ENCODE peak calls at places on chromosomes 1 and 21, in eight cellular contexts. One of them, this sample, is unnamed.

GRCh38 chr1:171420810-171421209 is 64.5 kb upstream of the PRRC2C start:
- DNase-seq in endothelial cell of umbilical vein: no peak
- DNase-seq in activated CD8-positive, alpha-beta T cell treated with anti-CD3 and anti-CD28 coated beads for 36 hours: no peak
- DNase-seq in fibroblast of lung: peak
- DNase-seq in GM13977: no peak
- DNase-seq in cardiac muscle cell: no peak
- DNase-seq in dorsolateral prefrontal cortex: no peak
- DNase-seq in hepatocyte: no peak
- DNase-seq in this sample: no peak

GRCh38 chr1:36401602-36402517 is 4.2 kb upstream of the LSM10 start:
- DNase-seq in endothelial cell of umbilical vein: no peak
- DNase-seq in activated CD8-positive, alpha-beta T cell treated with anti-CD3 and anti-CD28 coated beads for 36 hours: no peak
- DNase-seq in fibroblast of lung: no peak
- DNase-seq in GM13977: no peak
- DNase-seq in cardiac muscle cell: no peak
- DNase-seq in dorsolateral prefrontal cortex: no peak
- DNase-seq in hepatocyte: no peak
- DNase-seq in this sample: no peak

GRCh38 chr1:156599811-156600210 is 1.5 kb downstream of the GPATCH4 start:
- DNase-seq in endothelial cell of umbilical vein: no peak
- DNase-seq in activated CD8-positive, alpha-beta T cell treated with anti-CD3 and anti-CD28 coated beads for 36 hours: peak
- DNase-seq in fibroblast of lung: peak
- DNase-seq in GM13977: no peak
- DNase-seq in cardiac muscle cell: no peak
- DNase-seq in dorsolateral prefrontal cortex: no peak
- DNase-seq in hepatocyte: no peak
- DNase-seq in this sample: no peak

GRCh38 chr1:83123019-83123418 is 875.9 kb downstream of the TTLL7 start:
- DNase-seq in endothelial cell of umbilical vein: no peak
- DNase-seq in activated CD8-positive, alpha-beta T cell treated with anti-CD3 and anti-CD28 coated beads for 36 hours: no peak
- DNase-seq in fibroblast of lung: no peak
- DNase-seq in GM13977: no peak
- DNase-seq in cardiac muscle cell: no peak
- DNase-seq in dorsolateral prefrontal cortex: no peak
- DNase-seq in hepatocyte: no peak
- DNase-seq in this sample: no peak

GRCh38 chr1:84450916-84451315 is 28.1 kb upstream of the RPF1 start:
- DNase-seq in endothelial cell of umbilical vein: no peak
- DNase-seq in activated CD8-positive, alpha-beta T cell treated with anti-CD3 and anti-CD28 coated beads for 36 hours: no peak
- DNase-seq in fibroblast of lung: no peak
- DNase-seq in GM13977: no peak
- DNase-seq in cardiac muscle cell: peak
- DNase-seq in dorsolateral prefrontal cortex: no peak
- DNase-seq in hepatocyte: no peak
- DNase-seq in this sample: no peak

GRCh38 chr1:221777434-221778072 is 35.7 kb upstream of the DUSP10 start:
- DNase-seq in endothelial cell of umbilical vein: no peak
- DNase-seq in activated CD8-positive, alpha-beta T cell treated with anti-CD3 and anti-CD28 coated beads for 36 hours: peak
- DNase-seq in fibroblast of lung: no peak
- DNase-seq in GM13977: peak
- DNase-seq in cardiac muscle cell: no peak
- DNase-seq in dorsolateral prefrontal cortex: no peak
- DNase-seq in hepatocyte: no peak
- DNase-seq in this sample: no peak

GRCh38 chr1:237901284-237901870 is 10.7 kb upstream of the ZP4 start:
- DNase-seq in endothelial cell of umbilical vein: no peak
- DNase-seq in activated CD8-positive, alpha-beta T cell treated with anti-CD3 and anti-CD28 coated beads for 36 hours: peak
- DNase-seq in fibroblast of lung: peak
- DNase-seq in GM13977: peak
- DNase-seq in cardiac muscle cell: peak
- DNase-seq in dorsolateral prefrontal cortex: no peak
- DNase-seq in hepatocyte: peak
- DNase-seq in this sample: no peak

GRCh38 chr1:16068356-16069270 is 4.8 kb downstream of the FAM131C start:
- DNase-seq in endothelial cell of umbilical vein: no peak
- DNase-seq in activated CD8-positive, alpha-beta T cell treated with anti-CD3 and anti-CD28 coated beads for 36 hours: no peak
- DNase-seq in fibroblast of lung: no peak
- DNase-seq in GM13977: no peak
- DNase-seq in cardiac muscle cell: no peak
- DNase-seq in dorsolateral prefrontal cortex: peak
- DNase-seq in hepatocyte: peak
- DNase-seq in this sample: no peak

GRCh38 chr1:227745568-227745967 is 10.3 kb downstream of the SNAP47 start:
- DNase-seq in endothelial cell of umbilical vein: no peak
- DNase-seq in activated CD8-positive, alpha-beta T cell treated with anti-CD3 and anti-CD28 coated beads for 36 hours: no peak
- DNase-seq in fibroblast of lung: no peak
- DNase-seq in GM13977: no peak
- DNase-seq in cardiac muscle cell: no peak
- DNase-seq in dorsolateral prefrontal cortex: no peak
- DNase-seq in hepatocyte: no peak
- DNase-seq in this sample: no peak

GRCh38 chr1:14242145-14242544 is 356.3 kb upstream of the KAZN start:
- DNase-seq in endothelial cell of umbilical vein: no peak
- DNase-seq in activated CD8-positive, alpha-beta T cell treated with anti-CD3 and anti-CD28 coated beads for 36 hours: no peak
- DNase-seq in fibroblast of lung: no peak
- DNase-seq in GM13977: no peak
- DNase-seq in cardiac muscle cell: no peak
- DNase-seq in dorsolateral prefrontal cortex: no peak
- DNase-seq in hepatocyte: no peak
- DNase-seq in this sample: no peak

GRCh38 chr1:33220701-33221384 is 35.4 kb upstream of the ZNF362 start:
- DNase-seq in endothelial cell of umbilical vein: no peak
- DNase-seq in activated CD8-positive, alpha-beta T cell treated with anti-CD3 and anti-CD28 coated beads for 36 hours: no peak
- DNase-seq in fibroblast of lung: peak
- DNase-seq in GM13977: no peak
- DNase-seq in cardiac muscle cell: peak
- DNase-seq in dorsolateral prefrontal cortex: no peak
- DNase-seq in hepatocyte: peak
- DNase-seq in this sample: no peak

GRCh38 chr1:10908266-10908665 is 104.2 kb upstream of the TARDBP start:
- DNase-seq in endothelial cell of umbilical vein: no peak
- DNase-seq in activated CD8-positive, alpha-beta T cell treated with anti-CD3 and anti-CD28 coated beads for 36 hours: no peak
- DNase-seq in fibroblast of lung: no peak
- DNase-seq in GM13977: no peak
- DNase-seq in cardiac muscle cell: no peak
- DNase-seq in dorsolateral prefrontal cortex: no peak
- DNase-seq in hepatocyte: no peak
- DNase-seq in this sample: no peak

GRCh38 chr1:51230501-51231078 is 5.5 kb upstream of the RNF11 start:
- DNase-seq in endothelial cell of umbilical vein: no peak
- DNase-seq in activated CD8-positive, alpha-beta T cell treated with anti-CD3 and anti-CD28 coated beads for 36 hours: no peak
- DNase-seq in fibroblast of lung: no peak
- DNase-seq in GM13977: no peak
- DNase-seq in cardiac muscle cell: no peak
- DNase-seq in dorsolateral prefrontal cortex: no peak
- DNase-seq in hepatocyte: peak
- DNase-seq in this sample: no peak

GRCh38 chr1:153032073-153032472 is 1.1 kb downstream of the SPRR1B start:
- DNase-seq in endothelial cell of umbilical vein: no peak
- DNase-seq in activated CD8-positive, alpha-beta T cell treated with anti-CD3 and anti-CD28 coated beads for 36 hours: no peak
- DNase-seq in fibroblast of lung: no peak
- DNase-seq in GM13977: no peak
- DNase-seq in cardiac muscle cell: no peak
- DNase-seq in dorsolateral prefrontal cortex: no peak
- DNase-seq in hepatocyte: no peak
- DNase-seq in this sample: no peak

GRCh38 chr1:111139234-111139955 is 498 bp downstream of the DRAM2 start:
- DNase-seq in endothelial cell of umbilical vein: peak
- DNase-seq in activated CD8-positive, alpha-beta T cell treated with anti-CD3 and anti-CD28 coated beads for 36 hours: peak
- DNase-seq in fibroblast of lung: peak
- DNase-seq in GM13977: peak
- DNase-seq in cardiac muscle cell: peak
- DNase-seq in dorsolateral prefrontal cortex: peak
- DNase-seq in hepatocyte: peak
- DNase-seq in this sample: no peak

GRCh38 chr21:37176716-37177115 is 90.4 kb downstream of the VPS26C start:
- DNase-seq in endothelial cell of umbilical vein: no peak
- DNase-seq in activated CD8-positive, alpha-beta T cell treated with anti-CD3 and anti-CD28 coated beads for 36 hours: no peak
- DNase-seq in fibroblast of lung: no peak
- DNase-seq in GM13977: no peak
- DNase-seq in cardiac muscle cell: no peak
- DNase-seq in dorsolateral prefrontal cortex: no peak
- DNase-seq in hepatocyte: no peak
- DNase-seq in this sample: no peak

GRCh38 chr1:202807367-202807925 is 775 bp downstream of the KDM5B start:
- DNase-seq in endothelial cell of umbilical vein: no peak
- DNase-seq in activated CD8-positive, alpha-beta T cell treated with anti-CD3 and anti-CD28 coated beads for 36 hours: peak
- DNase-seq in fibroblast of lung: peak
- DNase-seq in GM13977: peak
- DNase-seq in cardiac muscle cell: peak
- DNase-seq in dorsolateral prefrontal cortex: peak
- DNase-seq in hepatocyte: peak
- DNase-seq in this sample: peak

GRCh38 chr1:31027693-31028526 is 37.6 kb downstream of the PUM1 start:
- DNase-seq in endothelial cell of umbilical vein: peak
- DNase-seq in activated CD8-positive, alpha-beta T cell treated with anti-CD3 and anti-CD28 coated beads for 36 hours: no peak
- DNase-seq in fibroblast of lung: no peak
- DNase-seq in GM13977: peak
- DNase-seq in cardiac muscle cell: no peak
- DNase-seq in dorsolateral prefrontal cortex: no peak
- DNase-seq in hepatocyte: no peak
- DNase-seq in this sample: no peak

GRCh38 chr1:238401138-238401537 is 510.4 kb upstream of the ZP4 start:
- DNase-seq in endothelial cell of umbilical vein: no peak
- DNase-seq in activated CD8-positive, alpha-beta T cell treated with anti-CD3 and anti-CD28 coated beads for 36 hours: no peak
- DNase-seq in fibroblast of lung: peak
- DNase-seq in GM13977: no peak
- DNase-seq in cardiac muscle cell: no peak
- DNase-seq in dorsolateral prefrontal cortex: no peak
- DNase-seq in hepatocyte: no peak
- DNase-seq in this sample: no peak

GRCh38 chr1:159881930-159882839 is 17.8 kb downstream of the CFAP45 start:
- DNase-seq in endothelial cell of umbilical vein: peak
- DNase-seq in activated CD8-positive, alpha-beta T cell treated with anti-CD3 and anti-CD28 coated beads for 36 hours: peak
- DNase-seq in fibroblast of lung: peak
- DNase-seq in GM13977: no peak
- DNase-seq in cardiac muscle cell: peak
- DNase-seq in dorsolateral prefrontal cortex: no peak
- DNase-seq in hepatocyte: peak
- DNase-seq in this sample: no peak

GRCh38 chr1:65429078-65429477 is 8.6 kb downstream of the LEPR start:
- DNase-seq in endothelial cell of umbilical vein: no peak
- DNase-seq in activated CD8-positive, alpha-beta T cell treated with anti-CD3 and anti-CD28 coated beads for 36 hours: no peak
- DNase-seq in fibroblast of lung: no peak
- DNase-seq in GM13977: no peak
- DNase-seq in cardiac muscle cell: no peak
- DNase-seq in dorsolateral prefrontal cortex: no peak
- DNase-seq in hepatocyte: no peak
- DNase-seq in this sample: no peak

GRCh38 chr21:29163381-29164115 is 33.1 kb downstream of the MAP3K7CL start:
- DNase-seq in endothelial cell of umbilical vein: no peak
- DNase-seq in activated CD8-positive, alpha-beta T cell treated with anti-CD3 and anti-CD28 coated beads for 36 hours: no peak
- DNase-seq in fibroblast of lung: no peak
- DNase-seq in GM13977: no peak
- DNase-seq in cardiac muscle cell: peak
- DNase-seq in dorsolateral prefrontal cortex: no peak
- DNase-seq in hepatocyte: no peak
- DNase-seq in this sample: no peak

GRCh38 chr1:243763806-243764205 is 86.2 kb downstream of the AKT3 start:
- DNase-seq in endothelial cell of umbilical vein: no peak
- DNase-seq in activated CD8-positive, alpha-beta T cell treated with anti-CD3 and anti-CD28 coated beads for 36 hours: no peak
- DNase-seq in fibroblast of lung: no peak
- DNase-seq in GM13977: no peak
- DNase-seq in cardiac muscle cell: no peak
- DNase-seq in dorsolateral prefrontal cortex: no peak
- DNase-seq in hepatocyte: no peak
- DNase-seq in this sample: no peak
- TF ChIP-seq CTCF in endothelial cell of umbilical vein: no peak
- TF ChIP-seq CTCF in activated CD8-positive, alpha-beta T cell treated with anti-CD3 and anti-CD28 coated beads for 36 hours: no peak
- TF ChIP-seq CTCF in fibroblast of lung: no peak
- TF ChIP-seq CTCF in GM13977: no peak
- TF ChIP-seq CTCF in cardiac muscle cell: no peak
- TF ChIP-seq CTCF in dorsolateral prefrontal cortex: no peak
- TF ChIP-seq CTCF in hepatocyte: no peak
- TF ChIP-seq CTCF in this sample: no peak

GRCh38 chr1:232049335-232049734 is 422.7 kb downstream of the DISC1 start:
- DNase-seq in endothelial cell of umbilical vein: no peak
- DNase-seq in activated CD8-positive, alpha-beta T cell treated with anti-CD3 and anti-CD28 coated beads for 36 hours: no peak
- DNase-seq in fibroblast of lung: no peak
- DNase-seq in GM13977: no peak
- DNase-seq in cardiac muscle cell: no peak
- DNase-seq in dorsolateral prefrontal cortex: no peak
- DNase-seq in hepatocyte: no peak
- DNase-seq in this sample: no peak

GRCh38 chr1:232048481-232048880 is 421.9 kb downstream of the DISC1 start:
- DNase-seq in endothelial cell of umbilical vein: no peak
- DNase-seq in activated CD8-positive, alpha-beta T cell treated with anti-CD3 and anti-CD28 coated beads for 36 hours: no peak
- DNase-seq in fibroblast of lung: no peak
- DNase-seq in GM13977: no peak
- DNase-seq in cardiac muscle cell: no peak
- DNase-seq in dorsolateral prefrontal cortex: no peak
- DNase-seq in hepatocyte: no peak
- DNase-seq in this sample: no peak

GRCh38 chr1:232046531-232047283 is 420.1 kb downstream of the DISC1 start:
- DNase-seq in endothelial cell of umbilical vein: peak
- DNase-seq in activated CD8-positive, alpha-beta T cell treated with anti-CD3 and anti-CD28 coated beads for 36 hours: no peak
- DNase-seq in fibroblast of lung: no peak
- DNase-seq in GM13977: no peak
- DNase-seq in cardiac muscle cell: no peak
- DNase-seq in dorsolateral prefrontal cortex: no peak
- DNase-seq in hepatocyte: no peak
- DNase-seq in this sample: no peak

GRCh38 chr1:232045571-232045970 is 419.0 kb downstream of the DISC1 start:
- DNase-seq in endothelial cell of umbilical vein: no peak
- DNase-seq in activated CD8-positive, alpha-beta T cell treated with anti-CD3 and anti-CD28 coated beads for 36 hours: no peak
- DNase-seq in fibroblast of lung: no peak
- DNase-seq in GM13977: no peak
- DNase-seq in cardiac muscle cell: no peak
- DNase-seq in dorsolateral prefrontal cortex: no peak
- DNase-seq in hepatocyte: no peak
- DNase-seq in this sample: no peak

GRCh38 chr1:232047473-232047872 is 420.9 kb downstream of the DISC1 start:
- DNase-seq in endothelial cell of umbilical vein: no peak
- DNase-seq in activated CD8-positive, alpha-beta T cell treated with anti-CD3 and anti-CD28 coated beads for 36 hours: no peak
- DNase-seq in fibroblast of lung: no peak
- DNase-seq in GM13977: no peak
- DNase-seq in cardiac muscle cell: no peak
- DNase-seq in dorsolateral prefrontal cortex: no peak
- DNase-seq in hepatocyte: no peak
- DNase-seq in this sample: no peak
- TF ChIP-seq CTCF in endothelial cell of umbilical vein: no peak
- TF ChIP-seq CTCF in activated CD8-positive, alpha-beta T cell treated with anti-CD3 and anti-CD28 coated beads for 36 hours: no peak
- TF ChIP-seq CTCF in fibroblast of lung: no peak
- TF ChIP-seq CTCF in GM13977: no peak
- TF ChIP-seq CTCF in cardiac muscle cell: peak
- TF ChIP-seq CTCF in dorsolateral prefrontal cortex: no peak
- TF ChIP-seq CTCF in hepatocyte: peak
- TF ChIP-seq CTCF in this sample: no peak

GRCh38 chr1:206738370-206739366 is 31.9 kb upstream of the IL19 start:
- DNase-seq in endothelial cell of umbilical vein: no peak
- DNase-seq in activated CD8-positive, alpha-beta T cell treated with anti-CD3 and anti-CD28 coated beads for 36 hours: peak
- DNase-seq in fibroblast of lung: peak
- DNase-seq in GM13977: peak
- DNase-seq in cardiac muscle cell: peak
- DNase-seq in dorsolateral prefrontal cortex: no peak
- DNase-seq in hepatocyte: no peak
- DNase-seq in this sample: no peak
- TF ChIP-seq CTCF in endothelial cell of umbilical vein: peak
- TF ChIP-seq CTCF in activated CD8-positive, alpha-beta T cell treated with anti-CD3 and anti-CD28 coated beads for 36 hours: no peak
- TF ChIP-seq CTCF in fibroblast of lung: peak
- TF ChIP-seq CTCF in GM13977: peak
- TF ChIP-seq CTCF in cardiac muscle cell: peak
- TF ChIP-seq CTCF in dorsolateral prefrontal cortex: no peak
- TF ChIP-seq CTCF in hepatocyte: peak
- TF ChIP-seq CTCF in this sample: no peak

GRCh38 chr21:20045197-20045596 is 953.0 kb upstream of the NCAM2 start:
- DNase-seq in endothelial cell of umbilical vein: no peak
- DNase-seq in activated CD8-positive, alpha-beta T cell treated with anti-CD3 and anti-CD28 coated beads for 36 hours: no peak
- DNase-seq in fibroblast of lung: no peak
- DNase-seq in GM13977: no peak
- DNase-seq in cardiac muscle cell: no peak
- DNase-seq in dorsolateral prefrontal cortex: no peak
- DNase-seq in hepatocyte: no peak
- DNase-seq in this sample: no peak

GRCh38 chr21:20040768-20041167 is 957.4 kb upstream of the NCAM2 start:
- DNase-seq in endothelial cell of umbilical vein: peak
- DNase-seq in activated CD8-positive, alpha-beta T cell treated with anti-CD3 and anti-CD28 coated beads for 36 hours: no peak
- DNase-seq in fibroblast of lung: no peak
- DNase-seq in GM13977: no peak
- DNase-seq in cardiac muscle cell: no peak
- DNase-seq in dorsolateral prefrontal cortex: no peak
- DNase-seq in hepatocyte: peak
- DNase-seq in this sample: no peak
- TF ChIP-seq CTCF in endothelial cell of umbilical vein: peak
- TF ChIP-seq CTCF in activated CD8-positive, alpha-beta T cell treated with anti-CD3 and anti-CD28 coated beads for 36 hours: no peak
- TF ChIP-seq CTCF in fibroblast of lung: no peak
- TF ChIP-seq CTCF in GM13977: no peak
- TF ChIP-seq CTCF in cardiac muscle cell: no peak
- TF ChIP-seq CTCF in dorsolateral prefrontal cortex: no peak
- TF ChIP-seq CTCF in hepatocyte: peak
- TF ChIP-seq CTCF in this sample: no peak

This sample was measured in activated B cell treated with CpG ODN at 0.5 μM for 24 hours.